ENCODE peak calls at places on chromosomes 6 and 20, in nine cellular contexts. O is brain microvascular endothelial cell; J is fibroblast of pulmonary artery; L is HCT116; C is stimulated activated CD4-positive, alpha-beta T cell treated with anti-CD3 and anti-CD28 coated beads, Interleukin-4, amount 100 ng/mL, for 48 hours; Y is A549; P is neural crest cell; Z is psoas muscle; F is GM10248. K is an unnamed sample.

GRCh38 chr6:128919412-128919811 is 36.5 kb downstream of the LAMA2 start:
- DNase-seq in O (no peak), J (peak), L (no peak), C (no peak), Y (no peak), P (no peak), Z (no peak), F (no peak), K (no peak)

GRCh38 chr20:19858972-19859371 is 100.9 kb downstream of the RIN2 start:
- DNase-seq in O (peak), J (peak), L (no peak), C (no peak), Y (no peak), P (no peak), Z (peak), F (no peak), K (no peak)

GRCh38 chr6:327538-328183 is 35.4 kb downstream of the DUSP22 start:
- DNase-seq in O (no peak), J (peak), L (no peak), C (no peak), Y (no peak), P (no peak), Z (no peak), F (no peak), K (no peak)

GRCh38 chr6:28856617-28857000 is 67.2 kb downstream of the TRIM27 start:
- DNase-seq in O (no peak), J (no peak), L (no peak), C (no peak), Y (no peak), P (no peak), Z (no peak), F (no peak), K (peak)

GRCh38 chr6:26286168-26286854 is 78.7 kb upstream of the BTN3A2 start:
- DNase-seq in O (peak), J (peak), L (no peak), C (peak), Y (no peak), P (peak), Z (peak), F (no peak), K (peak)

GRCh38 chr6:166655251-166655650 is 28.2 kb upstream of the RPS6KA2 start:
- DNase-seq in O (no peak), J (no peak), L (no peak), C (no peak), Y (no peak), P (no peak), Z (no peak), F (no peak), K (no peak)

GRCh38 chr20:59006864-59007757 is at the start of gene CTSZ:
- DNase-seq in O (no peak), J (peak), L (no peak), C (peak), Y (peak), P (no peak), Z (peak), F (peak), K (peak)

GRCh38 chr20:364905-365794 is 15.4 kb upstream of the TRIB3 start:
- DNase-seq in O (peak), J (peak), L (peak), C (no peak), Y (no peak), P (no peak), Z (no peak), F (no peak), K (peak)

GRCh38 chr6:121590438-121590837 is 155.0 kb downstream of the GJA1 start:
- DNase-seq in O (no peak), J (peak), L (no peak), C (no peak), Y (no peak), P (no peak), Z (no peak), F (no peak), K (no peak)

GRCh38 chr6:122071950-122072647 is 327.4 kb upstream of the HSF2 start:
- DNase-seq in O (no peak), J (no peak), L (no peak), C (no peak), Y (no peak), P (no peak), Z (no peak), F (no peak), K (no peak)

GRCh38 chr20:60246751-60247150 is 288.5 kb downstream of the CDH26 start:
- DNase-seq in O (no peak), J (no peak), L (no peak), C (no peak), Y (no peak), P (no peak), Z (no peak), F (no peak), K (no peak)

GRCh38 chr6:108841377-108841855 is 6.8 kb upstream of the ARMC2 start:
- DNase-seq in O (no peak), J (no peak), L (no peak), C (no peak), Y (no peak), P (no peak), Z (no peak), F (no peak), K (no peak)

GRCh38 chr6:150343434-150343833 is 25.4 kb upstream of the IYD start:
- DNase-seq in O (peak), J (peak), L (no peak), C (no peak), Y (no peak), P (no peak), Z (no peak), F (no peak), K (no peak)

GRCh38 chr6:158028876-158029275 is 47.2 kb downstream of the SYNJ2 start:
- DNase-seq in O (no peak), J (no peak), L (no peak), C (no peak), Y (no peak), P (no peak), Z (no peak), F (no peak), K (no peak)

GRCh38 chr6:135270676-135271536 is 89.8 kb downstream of the MYB start:
- DNase-seq in O (no peak), J (no peak), L (no peak), C (no peak), Y (no peak), P (no peak), Z (no peak), F (no peak), K (peak)

GRCh38 chr6:33700391-33701050 is 11.0 kb downstream of the UQCC2 start:
- DNase-seq in O (peak), J (peak), L (peak), C (peak), Y (peak), P (peak), Z (peak), F (peak), K (peak)

GRCh38 chr20:38985603-38986170 is 23.5 kb downstream of the DHX35 start:
- DNase-seq in O (peak), J (peak), L (no peak), C (no peak), Y (no peak), P (no peak), Z (no peak), F (peak), K (no peak)

GRCh38 chr20:46132705-46133120 is 14.6 kb downstream of the CD40 start:
- DNase-seq in O (peak), J (peak), L (peak), C (peak), Y (peak), P (peak), Z (peak), F (peak), K (peak)

GRCh38 chr6:112501705-112502104 is 154.6 kb downstream of the RFPL4B start:
- DNase-seq in O (peak), J (peak), L (no peak), C (no peak), Y (no peak), P (peak), Z (no peak), F (no peak), K (no peak)

GRCh38 chr20:49631074-49631716 is 63.3 kb upstream of the PTGIS start:
- DNase-seq in O (no peak), J (peak), L (no peak), C (no peak), Y (no peak), P (no peak), Z (no peak), F (peak), K (peak)

GRCh38 chr6:162211777-162212176 is 515.8 kb downstream of the PRKN start:
- DNase-seq in O (no peak), J (no peak), L (no peak), C (no peak), Y (no peak), P (no peak), Z (no peak), F (no peak), K (no peak)

GRCh38 chr20:32603046-32603726 is 18.1 kb upstream of the NOL4L start:
- DNase-seq in O (no peak), J (no peak), L (no peak), C (no peak), Y (no peak), P (no peak), Z (no peak), F (peak), K (peak)

GRCh38 chr6:86357877-86358276 is 579.5 kb upstream of the HTR1E start:
- DNase-seq in O (no peak), J (no peak), L (no peak), C (no peak), Y (no peak), P (peak), Z (no peak), F (no peak), K (no peak)

GRCh38 chr20:61447950-61448349 is 195.9 kb downstream of the CDH4 start:
- DNase-seq in O (no peak), J (no peak), L (no peak), C (no peak), Y (no peak), P (no peak), Z (no peak), F (no peak), K (no peak)

GRCh38 chr6:56663344-56663743 is 20.7 kb upstream of the DST start:
- DNase-seq in O (no peak), J (no peak), L (no peak), C (no peak), Y (no peak), P (no peak), Z (no peak), F (no peak), K (no peak)

GRCh38 chr6:35044771-35045275 is 96.3 kb downstream of the TCP11 start:
- DNase-seq in O (no peak), J (peak), L (no peak), C (no peak), Y (no peak), P (no peak), Z (no peak), F (no peak), K (no peak)

GRCh38 chr20:43975096-43975768 is 60.6 kb downstream of the TOX2 start:
- DNase-seq in O (peak), J (peak), L (peak), C (no peak), Y (peak), P (no peak), Z (no peak), F (no peak), K (no peak)

GRCh38 chr20:32052792-32053362 is 835 bp downstream of the HCK start:
- DNase-seq in O (no peak), J (no peak), L (no peak), C (no peak), Y (no peak), P (no peak), Z (peak), F (peak), K (no peak)

GRCh38 chr6:116561377-116562018 is 7.9 kb downstream of the CALHM4 start:
- DNase-seq in O (peak), J (peak), L (peak), C (peak), Y (peak), P (peak), Z (peak), F (peak), K (peak)

GRCh38 chr20:62705626-62706025 is 3.0 kb upstream of the NTSR1 start:
- DNase-seq in O (no peak), J (no peak), L (no peak), C (no peak), Y (no peak), P (no peak), Z (no peak), F (no peak), K (no peak)

GRCh38 chr6:71393471-71393870 is 104.9 kb downstream of the OGFRL1 start:
- DNase-seq in O (no peak), J (peak), L (no peak), C (no peak), Y (no peak), P (no peak), Z (no peak), F (no peak), K (no peak)

GRCh38 chr6:55925292-55925691 is 49.9 kb upstream of the BMP5 start:
- DNase-seq in O (peak), J (peak), L (peak), C (no peak), Y (peak), P (no peak), Z (no peak), F (no peak), K (no peak)

K was measured in OCI-LY7.